ENCODE peak calls at places on chromosomes 5 and 9, in nine cellular contexts. Y, R, I, K, J, B, S, P and Q are unnamed samples.

GRCh38 chr5:67493676-67494075 is 297.1 kb upstream of the CD180 start:
- DNase-seq in P (peak; percentile 52), J (peak; percentile 37), S (no peak), I (peak; percentile 18), Y (peak; percentile 32), R (no peak), B (no peak), K (peak; percentile 59), Q (peak; percentile 36)

GRCh38 chr5:1706021-1706420 is 93.6 kb downstream of the MRPL36 start:
- DNase-seq in B (no peak), S (no peak), R (no peak), I (no peak), P (no peak), K (no peak), J (no peak), Y (no peak), Q (no peak)

GRCh38 chr5:140240987-140241706 is 61.8 kb downstream of the PFDN1 start:
- DNase-seq in S (no peak), R (peak; percentile 83), P (peak; percentile 95), B (peak; percentile 78), I (no peak), Y (peak; percentile 92), K (peak; percentile 54), J (peak; percentile 93), Q (peak; percentile 91)

GRCh38 chr9:93200989-93201339 is 17.0 kb downstream of the WNK2 start:
- DNase-seq in B (no peak), S (no peak), R (no peak), I (no peak), J (no peak), Y (no peak), K (no peak), P (no peak), Q (no peak)

GRCh38 chr9:98678244-98678842 is 30.4 kb downstream of the GABBR2 start:
- DNase-seq in B (no peak), I (no peak), P (peak; percentile 10), J (peak; percentile 11), R (no peak), Y (no peak), S (no peak), K (peak; percentile 35), Q (no peak)

GRCh38 chr5:3736926-3737325 is 141.3 kb downstream of the IRX1 start:
- DNase-seq in P (no peak), S (no peak), B (no peak), J (no peak), K (no peak), I (no peak), R (no peak), Y (no peak), Q (no peak)

GRCh38 chr5:53884411-53884810 is 324.0 kb downstream of the NDUFS4 start:
- DNase-seq in I (no peak), B (no peak), K (no peak), R (no peak), S (no peak), J (no peak), P (no peak), Y (no peak), Q (no peak)

GRCh38 chr5:103424008-103424407 is 138.6 kb downstream of the NUDT12 start:
- DNase-seq in R (no peak), J (peak; percentile 64), I (no peak), P (no peak), Y (no peak), K (no peak), S (no peak), B (no peak), Q (peak; percentile 87)

GRCh38 chr5:174535691-174536090 is 188.7 kb upstream of the MSX2 start:
- DNase-seq in J (peak; percentile 23), S (no peak), I (no peak), R (peak; percentile 75), K (no peak), B (peak; percentile 55), P (no peak), Y (no peak), Q (no peak)

GRCh38 chr9:130084337-130084736 is 30.6 kb downstream of the GPR107 start:
- DNase-seq in I (no peak), P (no peak), R (no peak), K (no peak), B (no peak), Y (no peak), S (no peak), J (no peak), Q (no peak)

GRCh38 chr9:136494531-136495215 is 11.8 kb upstream of the SEC16A start:
- DNase-seq in B (no peak), P (no peak), S (no peak), J (no peak), Y (no peak), K (no peak), R (no peak), I (no peak), Q (no peak)

GRCh38 chr5:4613440-4613839 is 526.7 kb upstream of the ADAMTS16 start:
- DNase-seq in B (no peak), I (no peak), Y (no peak), P (no peak), J (no peak), S (no peak), R (no peak), K (no peak), Q (no peak)

GRCh38 chr9:69157751-69158466 is 16.2 kb upstream of the TJP2 start:
- DNase-seq in J (peak; percentile 70), S (no peak), P (no peak), B (no peak), R (no peak), I (no peak), Y (no peak), K (no peak), Q (peak; percentile 69)

GRCh38 chr9:78620764-78621163 is 323.8 kb downstream of the PSAT1 start:
- DNase-seq in P (no peak), K (no peak), S (no peak), Y (no peak), B (no peak), R (no peak), I (no peak), J (peak; percentile 19), Q (peak; percentile 14)

GRCh38 chr5:55535199-55535905 is 588 bp upstream of the PLPP1 start:
- DNase-seq in S (no peak), P (no peak), J (peak; percentile 8), Y (no peak), R (no peak), K (no peak), I (no peak), B (no peak), Q (no peak)

GRCh38 chr5:77426670-77427069 is 65.4 kb downstream of the WDR41 start:
- DNase-seq in J (peak; percentile 78), Y (no peak), P (no peak), S (no peak), K (no peak), I (no peak), B (peak; percentile 19), R (no peak), Q (peak; percentile 23)

GRCh38 chr9:95666096-95666784 is 149.5 kb upstream of the PTCH1 start:
- DNase-seq in S (no peak), Y (no peak), R (no peak), J (no peak), K (no peak), I (no peak), B (no peak), P (no peak), Q (no peak)